ENCODE peak calls at places on chromosome 5, in six cellular contexts. J, R, F, U, X and M are unnamed samples.

GRCh38 chr5:14414007-14414406 is 167.6 kb upstream of the OTULINL start:
- ATAC-seq in J (no peak), X (no peak), U (no peak), F (no peak), R (no peak), M (no peak)

GRCh38 chr5:93637697-93638096 is 54.7 kb downstream of the NR2F1 start:
- ATAC-seq in X (no peak), R (no peak), F (no peak), J (no peak), U (no peak), M (no peak)

GRCh38 chr5:76556511-76557221 is 66.5 kb downstream of the F2RL2 start:
- ATAC-seq in U (peak), R (no peak), F (no peak), X (peak), J (no peak), M (no peak)

GRCh38 chr5:148844433-148845279 is 18.2 kb downstream of the ADRB2 start:
- ATAC-seq in J (peak), F (no peak), R (no peak), X (no peak), U (peak), M (peak)

GRCh38 chr5:21774791-21775190 is 1078.4 kb downstream of the CDH12 start:
- ATAC-seq in F (no peak), X (no peak), U (no peak), J (no peak), R (no peak), M (no peak)

GRCh38 chr5:69217154-69217731 is 17.4 kb upstream of the CDK7 start:
- ATAC-seq in U (no peak), X (no peak), J (no peak), R (no peak), F (no peak), M (no peak)

GRCh38 chr5:111389390-111390082 is 122.8 kb downstream of the STARD4 start:
- ATAC-seq in F (no peak), X (no peak), U (peak), R (no peak), J (no peak), M (no peak)

GRCh38 chr5:20832204-20833080 is 844.4 kb upstream of the CDH18 start:
- ATAC-seq in U (peak), X (no peak), F (no peak), R (peak), J (no peak), M (no peak)

GRCh38 chr5:73330613-73331012 is 118.0 kb downstream of the FOXD1 start:
- ATAC-seq in R (no peak), J (no peak), X (no peak), F (no peak), U (no peak), M (no peak)

GRCh38 chr5:154288145-154288544 is 97.6 kb downstream of the GALNT10 start:
- ATAC-seq in F (no peak), J (peak), R (no peak), U (no peak), X (no peak), M (peak)

GRCh38 chr5:169763437-169764301 is 126.6 kb downstream of the DOCK2 start:
- ATAC-seq in U (peak), X (no peak), J (no peak), R (no peak), F (no peak), M (no peak)

GRCh38 chr5:147822686-147823491 is 8.6 kb downstream of the SPINK1 start:
- ATAC-seq in X (peak), U (peak), R (peak), F (peak), J (peak), M (peak)

GRCh38 chr5:55853271-55853670 is 2.1 kb downstream of the IL31RA start:
- ATAC-seq in X (no peak), U (no peak), J (no peak), R (no peak), F (no peak), M (no peak)

GRCh38 chr5:50766967-50767366 is 100.5 kb downstream of the PARP8 start:
- ATAC-seq in J (no peak), F (no peak), R (no peak), U (no peak), X (no peak), M (no peak)

GRCh38 chr5:176660530-176660859 is 13.2 kb downstream of the TSPAN17 start:
- ATAC-seq in X (peak), J (no peak), F (peak), R (peak), U (peak), M (no peak)

GRCh38 chr5:65695162-65695755 is 26.6 kb downstream of the SGTB start:
- ATAC-seq in X (no peak), U (peak), R (no peak), J (no peak), F (no peak), M (no peak)

GRCh38 chr5:72452515-72453259 is 54.5 kb downstream of the ZNF366 start:
- ATAC-seq in J (peak), X (no peak), U (peak), R (no peak), F (peak), M (peak)

GRCh38 chr5:24998641-24999040 is 353.9 kb upstream of the CDH10 start:
- ATAC-seq in U (no peak), F (no peak), X (no peak), J (no peak), R (no peak), M (no peak)

GRCh38 chr5:139388198-139388821 is 1.4 kb downstream of the MZB1 start:
- ATAC-seq in F (no peak), X (no peak), R (peak), U (no peak), J (peak), M (no peak)

GRCh38 chr5:78953092-78953800 is 31.9 kb downstream of the ARSB start:
- ATAC-seq in F (no peak), R (peak), J (no peak), X (no peak), U (peak), M (no peak)

GRCh38 chr5:74206571-74207550 is 433.7 kb downstream of the ENC1 start:
- ATAC-seq in F (no peak), X (no peak), U (no peak), R (no peak), J (peak), M (peak)

GRCh38 chr5:33205070-33205469 is 235.7 kb upstream of the TARS1 start:
- ATAC-seq in F (no peak), J (no peak), U (no peak), R (no peak), X (no peak), M (no peak)

GRCh38 chr5:176550275-176550831 is 1.2 kb downstream of the CDHR2 start:
- ATAC-seq in U (peak), X (no peak), F (no peak), R (peak), J (no peak), M (no peak)

GRCh38 chr5:150000990-150001659 is 586 bp downstream of the HMGXB3 start:
- ATAC-seq in F (peak), X (peak), U (peak), R (peak), J (peak), M (peak)

DNA sequence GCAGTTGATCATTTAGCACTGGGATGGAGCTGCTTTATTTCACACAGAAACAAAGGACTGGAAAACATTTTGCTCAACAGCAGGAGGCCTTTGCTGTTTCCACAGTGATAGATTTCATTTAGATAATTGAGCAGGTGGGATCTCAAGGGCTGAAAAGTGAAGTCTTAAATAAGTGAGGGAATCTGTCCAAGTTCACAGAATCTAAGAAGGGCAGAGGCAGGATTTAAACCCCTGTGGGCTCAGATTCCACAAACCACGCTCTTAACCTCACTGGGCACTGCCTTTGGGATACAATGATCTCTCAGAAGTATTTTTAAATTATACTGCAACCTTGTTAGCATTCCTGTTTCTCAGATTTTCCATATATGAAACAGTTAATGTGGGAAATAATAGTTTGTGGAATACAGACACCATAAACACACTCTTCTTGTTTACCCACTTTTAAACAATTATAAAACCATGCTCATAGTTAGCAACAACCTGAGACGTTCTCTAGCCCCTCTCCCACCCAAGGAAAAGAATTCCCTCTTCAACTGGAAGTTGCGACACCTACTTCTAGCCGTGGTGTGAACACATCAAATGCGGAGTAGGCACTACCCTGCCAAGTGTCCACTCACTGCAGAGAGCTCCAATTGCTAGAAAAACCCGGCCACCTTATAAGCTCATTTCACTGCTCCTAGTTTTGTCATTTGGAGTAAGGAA is 47.6 kb downstream of the PRLR start:
- ATAC-seq in F (no peak), R (no peak), J (peak), X (peak), U (no peak), M (no peak)
- TF ChIP-seq CTCF in F (no peak), R (no peak), J (no peak), X (no peak), U (no peak), M (no peak)

GRCh38 chr5:151155777-151156731 is 1.5 kb downstream of the ANXA6 start:
- ATAC-seq in F (no peak), J (no peak), X (no peak), R (peak), U (peak), M (no peak)

GRCh38 chr5:151158287-151158661 is 695 bp upstream of the ANXA6 start:
- ATAC-seq in U (peak), R (peak), J (no peak), X (peak), F (no peak), M (no peak)

GRCh38 chr5:151156732-151157402 is 712 bp downstream of the ANXA6 start:
- ATAC-seq in X (peak), U (peak), R (peak), J (peak), F (peak), M (no peak)

GRCh38 chr5:151159649-151160373 is 2.2 kb upstream of the ANXA6 start:
- ATAC-seq in X (no peak), J (no peak), R (no peak), U (no peak), F (no peak), M (no peak)

GRCh38 chr5:151157426-151158286 is at the start of gene ANXA6:
- ATAC-seq in F (peak), R (peak), U (peak), J (peak), X (peak), M (peak)
- TF ChIP-seq EP300 in F (no peak), R (no peak), U (no peak), J (no peak), X (peak), M (no peak)

GRCh38 chr5:143004361-143004802 is 234.2 kb downstream of the ARHGAP26 start:
- ATAC-seq in J (no peak), F (no peak), R (no peak), X (no peak), U (peak), M (no peak)

GRCh38 chr5:143003328-143003636 is 233.1 kb downstream of the ARHGAP26 start:
- ATAC-seq in F (no peak), J (no peak), U (no peak), R (no peak), X (no peak), M (no peak)

GRCh38 chr5:143001764-143002351 is 231.7 kb downstream of the ARHGAP26 start:
- ATAC-seq in U (peak), X (peak), R (peak), J (peak), F (peak), M (no peak)

GRCh38 chr5:143006511-143006910 is 236.3 kb downstream of the ARHGAP26 start:
- ATAC-seq in X (no peak), U (no peak), R (no peak), F (no peak), J (no peak), M (peak)

DNA sequence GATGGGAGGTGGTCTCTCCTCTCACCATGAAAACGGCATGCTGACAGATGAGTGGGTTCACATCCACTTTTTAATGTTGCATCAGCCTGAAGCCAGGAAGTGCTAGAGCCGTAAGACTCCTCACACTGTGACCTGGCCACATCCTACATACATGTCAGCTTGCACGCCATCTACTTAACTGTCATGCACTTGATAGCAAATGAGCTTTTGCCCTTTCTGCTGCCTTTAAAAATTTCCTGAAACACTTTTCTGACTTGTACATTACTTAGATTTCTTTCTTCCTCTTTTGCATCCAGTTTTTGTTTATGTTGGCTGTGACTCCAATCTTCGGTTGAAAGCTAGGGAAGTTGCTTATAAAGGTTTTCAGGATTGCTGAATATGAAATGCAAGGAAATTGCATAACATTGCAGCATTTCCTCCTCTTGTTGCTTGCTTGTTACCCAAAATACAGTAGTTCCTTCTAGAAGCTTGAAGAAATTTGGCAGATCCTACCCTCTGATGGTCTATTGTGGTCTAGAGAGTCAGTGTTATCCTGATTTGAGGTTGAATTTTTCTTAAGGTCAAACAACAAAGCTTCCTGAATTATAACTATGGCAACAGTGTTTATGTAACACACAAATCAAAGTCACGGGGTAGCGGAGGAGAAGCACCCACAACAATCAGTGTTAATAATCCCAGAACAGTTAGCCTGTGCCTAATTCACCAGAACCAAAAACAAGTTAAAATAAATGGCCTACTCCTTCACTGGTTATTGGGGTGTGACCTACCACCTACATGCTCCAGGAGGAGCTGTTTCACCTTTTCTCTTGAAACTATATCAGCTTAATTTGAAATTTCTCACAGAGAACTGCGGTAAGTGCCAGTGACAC is 232.5 kb downstream of the ARHGAP26 start:
- ATAC-seq in R (peak), F (peak), J (peak), X (peak), U (peak), M (peak)
- TF ChIP-seq CTCF in R (peak), F (peak), J (peak), X (peak), U (peak), M (peak)

DNA sequence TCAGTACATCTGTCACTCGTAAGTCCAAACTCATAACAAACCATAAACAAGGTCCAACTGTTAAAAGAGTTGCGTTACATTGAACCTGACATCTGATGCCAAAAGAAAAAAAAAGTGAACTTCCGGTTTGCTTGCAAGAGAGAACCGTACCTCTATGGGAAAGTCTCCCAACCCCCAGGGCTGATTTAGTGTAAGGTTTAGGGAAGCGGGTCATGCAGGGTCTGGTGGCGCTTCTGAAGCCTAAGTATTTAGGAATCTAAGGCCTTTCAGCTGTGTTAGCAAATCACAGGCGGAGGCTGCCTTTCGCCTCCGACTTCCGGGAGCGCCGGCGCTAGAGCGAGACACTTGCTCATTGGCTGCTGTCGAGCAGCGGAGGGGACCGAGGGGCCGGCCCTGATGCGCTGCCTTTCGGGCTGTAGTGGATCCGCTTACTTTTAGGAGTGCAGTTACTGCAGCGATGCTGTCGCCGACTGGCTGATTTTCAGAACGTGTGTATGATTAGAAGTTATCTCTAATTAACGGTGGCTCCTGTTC is 12.0 kb upstream of the GNPDA1 start:
- ATAC-seq in R (peak), J (peak), F (peak), U (peak), X (peak), M (peak)
- TF ChIP-seq EP300 in R (peak), J (no peak), F (no peak), U (no peak), X (peak), M (no peak)

GRCh38 chr5:180332051-180332517 is 21.1 kb downstream of the GFPT2 start:
- ATAC-seq in U (no peak), R (no peak), F (no peak), J (no peak), X (no peak), M (no peak)
- TF ChIP-seq CTCF in U (no peak), R (no peak), F (peak), J (no peak), X (peak), M (no peak)

GRCh38 chr5:120748474-120748873 is 284.4 kb downstream of the PRR16 start:
- ATAC-seq in J (no peak), X (no peak), U (no peak), F (no peak), R (no peak), M (no peak)
- TF ChIP-seq EP300 in J (no peak), X (no peak), U (no peak), F (no peak), R (no peak), M (no peak)

GRCh38 chr5:156934450-156935211 is 28.4 kb downstream of the TIMD4 start:
- ATAC-seq in J (peak), R (peak), F (no peak), U (peak), X (no peak), M (no peak)
- TF ChIP-seq CTCF in J (peak), R (peak), F (peak), U (peak), X (no peak), M (peak)

GRCh38 chr5:81755320-81755719 is 4.4 kb upstream of the SSBP2 start:
- ATAC-seq in F (peak), U (no peak), J (peak), R (no peak), X (no peak), M (peak)
- TF ChIP-seq EP300 in F (no peak), U (no peak), J (peak), R (no peak), X (no peak), M (no peak)

GRCh38 chr5:61139931-61140330 is 22.3 kb downstream of the SMIM15 start:
- ATAC-seq in R (no peak), X (no peak), F (no peak), J (no peak), U (no peak), M (no peak)

DNA sequence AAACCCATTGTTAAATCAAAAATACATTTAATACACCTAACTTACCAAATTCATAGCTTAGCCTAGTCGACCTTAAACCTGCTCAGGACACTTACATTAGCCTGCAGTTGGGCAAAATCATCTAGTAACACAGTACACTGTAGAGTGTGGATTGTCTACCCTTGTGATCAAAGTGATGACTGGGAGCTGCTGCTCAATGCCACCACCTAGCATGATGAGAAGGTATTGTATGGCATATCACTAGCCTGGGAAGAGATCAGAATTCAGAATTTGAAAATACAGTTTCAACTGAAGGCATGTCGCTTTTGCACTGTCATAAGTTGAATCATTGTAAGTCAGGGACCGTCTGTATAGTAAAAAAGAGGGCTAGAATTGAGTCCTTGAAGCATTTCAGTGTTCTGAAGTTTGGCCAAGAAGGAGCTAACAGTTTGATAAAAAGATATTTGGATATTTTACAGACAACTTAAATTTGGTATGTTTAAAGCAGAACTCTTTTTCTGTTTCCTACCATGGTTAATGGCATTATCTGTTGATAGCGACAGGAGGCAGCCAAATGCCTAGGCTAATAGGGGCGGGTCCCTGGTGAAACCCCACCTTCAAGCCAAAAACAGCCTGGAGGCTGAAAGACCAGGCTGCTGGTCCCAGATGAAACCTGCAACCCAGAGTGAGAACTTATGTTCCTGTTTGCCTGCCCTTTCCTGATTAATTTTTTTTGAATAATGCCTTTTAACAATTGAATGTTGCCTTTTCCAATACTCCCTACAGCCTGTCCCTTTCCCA is 23.0 kb downstream of the SMIM15 start:
- ATAC-seq in F (peak), J (no peak), R (peak), X (peak), U (peak), M (no peak)
- TF ChIP-seq CTCF in F (peak), J (no peak), R (peak), X (peak), U (peak), M (no peak)

DNA sequence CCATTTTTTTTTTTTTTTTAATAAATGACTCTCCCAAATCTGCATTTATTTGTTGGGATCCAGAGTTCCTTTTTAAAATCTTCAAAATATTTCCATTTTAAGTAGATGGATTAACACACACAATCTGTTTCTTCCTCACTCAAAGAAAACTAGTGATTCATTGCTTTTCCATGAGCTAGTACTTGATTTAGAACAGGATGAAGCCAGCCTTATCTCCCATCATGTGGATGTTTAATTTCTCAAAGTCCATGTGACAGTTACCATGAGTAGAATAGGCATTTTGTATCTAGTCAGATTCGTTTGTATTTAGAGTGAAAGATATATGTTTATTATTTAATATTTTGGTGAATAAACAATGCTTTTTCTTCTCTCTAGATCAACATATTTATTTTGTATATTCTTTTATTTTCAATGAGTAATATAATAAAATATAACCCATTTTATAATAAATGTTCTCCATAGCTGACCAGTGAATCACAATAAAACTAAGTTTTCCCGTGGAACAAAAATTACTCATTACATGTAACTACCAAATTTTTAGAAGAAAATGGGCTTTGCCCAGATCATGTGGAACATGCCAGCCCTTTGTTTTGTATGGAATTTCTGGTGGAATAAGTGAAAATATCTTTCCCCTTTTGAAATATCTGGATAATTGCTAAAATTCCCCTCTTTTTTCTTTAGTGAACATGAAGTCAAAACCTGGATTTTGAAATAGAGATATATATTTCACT is 54.9 kb upstream of the RPS23 start:
- ATAC-seq in F (no peak), R (no peak), X (no peak), U (no peak), J (peak), M (no peak)
- TF ChIP-seq EP300 in F (no peak), R (no peak), X (no peak), U (no peak), J (no peak), M (no peak)